ENCODE peak calls at places on chromosome 18, in four cellular contexts. H is activated naive CD4-positive, alpha-beta T cell treated with anti-CD3 and anti-CD28 coated beads for 36 hours; X is HEK293T; G is EL. Y is an unnamed sample.

GRCh38 chr18:22674300-22674699 is 256.6 kb upstream of the CTAGE1 start:
- DNase-seq in H (no peak), X (no peak), G (peak), Y (no peak)

GRCh38 chr18:62717850-62718229 is 2.5 kb downstream of the PHLPP1 start:
- DNase-seq in H (no peak), X (no peak), G (peak), Y (no peak)

GRCh38 chr18:63788447-63789096 is 13.4 kb downstream of the SERPINB7 start:
- DNase-seq in H (peak), X (no peak), G (peak), Y (no peak)

GRCh38 chr18:80232710-80233109 is 14.6 kb downstream of the PARD6G start:
- DNase-seq in H (no peak), X (no peak), G (no peak), Y (no peak)

GRCh38 chr18:28855989-28856388 is 679.1 kb upstream of the CDH2 start:
- DNase-seq in H (no peak), X (no peak), G (no peak), Y (no peak)

GRCh38 chr18:68103561-68103960 is 587.0 kb upstream of the DSEL start:
- DNase-seq in H (no peak), X (no peak), G (peak), Y (no peak)

GRCh38 chr18:29418136-29418535 is 1241.2 kb upstream of the CDH2 start:
- DNase-seq in H (no peak), X (no peak), G (peak), Y (no peak)

GRCh38 chr18:6819332-6819731 is 89.8 kb downstream of the ARHGAP28 start:
- DNase-seq in H (no peak), X (no peak), G (no peak), Y (no peak)